ENCODE peak calls at places on chromosomes 13 and 19, in five cellular contexts. T, I, O, Q and G are unnamed samples.
A peak's percentile ranks its signal among the peaks of the same experiment; 100 is the strongest.

GRCh38 chr13:20125783-20126165 is 35.1 kb downstream of the GJA3 start:
- DNase-seq in Q (no peak), T (no peak), I (no peak), O (no peak), G (no peak)

GRCh38 chr19:40245506-40246128 is 19.1 kb upstream of the CCNP start:
- DNase-seq in Q (no peak), T (no peak), I (no peak), O (no peak), G (no peak)

GRCh38 chr13:37138169-37138568 is 32.7 kb upstream of the CSNK1A1L start:
- DNase-seq in T (no peak), Q (no peak), O (no peak), I (no peak), G (no peak)

GRCh38 chr13:24033527-24034302 is 126.8 kb upstream of the SPATA13 start:
- DNase-seq in O (no peak), Q (no peak), T (no peak), I (no peak), G (no peak)

GRCh38 chr13:113628291-113629270 is 29.4 kb downstream of the ATP4B start:
- DNase-seq in T (no peak), O (no peak), I (no peak), Q (no peak), G (no peak)

GRCh38 chr19:51135004-51135403 is 7.1 kb upstream of the SIGLEC7 start:
- DNase-seq in Q (no peak), I (no peak), T (no peak), O (no peak), G (no peak)

GRCh38 chr19:33718668-33719259 is 77.9 kb upstream of the KCTD15 start:
- DNase-seq in Q (no peak), O (no peak), I (no peak), T (no peak), G (no peak)

GRCh38 chr13:111503905-111504695 is 183.7 kb downstream of the TEX29 start:
- DNase-seq in T (no peak), Q (no peak), I (no peak), O (no peak), G (no peak)

GRCh38 chr19:1162404-1163282 is 11.4 kb downstream of the SBNO2 start:
- DNase-seq in Q (no peak), I (no peak), O (no peak), T (no peak), G (peak; percentile 40)

GRCh38 chr19:35205733-35206323 is 22.7 kb downstream of the FAM187B start:
- DNase-seq in Q (no peak), I (no peak), O (no peak), T (no peak), G (no peak)

GRCh38 chr13:99356216-99357089 is 49.3 kb upstream of the GPR183 start:
- DNase-seq in O (no peak), T (no peak), I (peak; percentile 68), Q (no peak), G (no peak)

GRCh38 chr19:49978324-49978723 is 17.4 kb upstream of the SIGLEC11 start:
- DNase-seq in I (no peak), O (no peak), T (no peak), Q (no peak), G (no peak)

GRCh38 chr13:84088996-84089395 is 206.7 kb upstream of the SLITRK1 start:
- DNase-seq in Q (no peak), O (no peak), I (no peak), T (no peak), G (no peak)

GRCh38 chr19:43672061-43672679 is 2.2 kb upstream of the PLAUR start:
- DNase-seq in O (no peak), Q (no peak), I (no peak), T (no peak), G (no peak)

GRCh38 chr13:38346764-38347163 is 2.9 kb upstream of the UFM1 start:
- DNase-seq in Q (no peak), O (no peak), T (no peak), I (no peak), G (no peak)

GRCh38 chr19:45191324-45191845 is 12.8 kb downstream of the BLOC1S3 start:
- DNase-seq in Q (no peak), O (no peak), I (no peak), T (no peak), G (no peak)

GRCh38 chr13:36001561-36001960 is 129.6 kb downstream of the DCLK1 start:
- DNase-seq in T (no peak), Q (no peak), O (no peak), I (no peak), G (no peak)

GRCh38 chr13:34867590-34867989 is 74.5 kb upstream of the NBEA start:
- DNase-seq in Q (no peak), O (no peak), I (no peak), T (no peak), G (no peak)

GRCh38 chr13:63299995-63300394 is 1884.3 kb upstream of the PCDH20 start:
- DNase-seq in Q (no peak), O (no peak), T (no peak), I (no peak), G (no peak)

GRCh38 chr19:1453525-1454371 is 3.8 kb downstream of the APC2 start:
- DNase-seq in O (no peak), T (peak; percentile 16), Q (peak; percentile 36), I (no peak), G (no peak)

GRCh38 chr19:34253711-34254551 is 423 bp upstream of the GARRE1 start:
- DNase-seq in I (peak; percentile 85), T (peak; percentile 82), Q (no peak), O (peak; percentile 90), G (peak; percentile 72)

GRCh38 chr13:103188688-103189326 is 122.6 kb upstream of the SLC10A2 start:
- DNase-seq in T (no peak), O (no peak), Q (no peak), I (no peak), G (peak; percentile 35)

GRCh38 chr13:112124100-112124499 is 57.2 kb downstream of the SOX1 start:
- DNase-seq in Q (no peak), O (no peak), T (no peak), I (no peak), G (no peak)

GRCh38 chr19:13894552-13894951 is 11.4 kb downstream of the BRME1 start:
- DNase-seq in Q (no peak), O (no peak), T (no peak), I (no peak), G (no peak)

GRCh38 chr13:32267836-32268439 is 47.2 kb downstream of the ZAR1L start:
- DNase-seq in O (no peak), I (no peak), Q (no peak), T (no peak), G (no peak)

GRCh38 chr19:15280915-15281683 is 48.9 kb upstream of the EPHX3 start:
- DNase-seq in O (peak; percentile 83), T (peak; percentile 74), Q (peak; percentile 71), I (peak; percentile 85), G (no peak)

GRCh38 chr19:15282311-15282705 is 50.0 kb downstream of the BRD4 start:
- DNase-seq in O (no peak), T (no peak), Q (no peak), I (no peak), G (no peak)

GRCh38 chr19:15276620-15277019 is 44.4 kb upstream of the EPHX3 start:
- DNase-seq in I (no peak), Q (no peak), O (no peak), T (no peak), G (no peak)

GRCh38 chr19:15280048-15280725 is 47.9 kb upstream of the EPHX3 start:
- DNase-seq in O (no peak), T (no peak), Q (no peak), I (no peak), G (no peak)

GRCh38 chr19:15279326-15279904 is 47.2 kb upstream of the EPHX3 start:
- DNase-seq in O (no peak), I (no peak), Q (no peak), T (no peak), G (no peak)
- TF ChIP-seq POLR2A in O (no peak), I (no peak), Q (no peak), T (no peak), G (no peak)

DNA sequence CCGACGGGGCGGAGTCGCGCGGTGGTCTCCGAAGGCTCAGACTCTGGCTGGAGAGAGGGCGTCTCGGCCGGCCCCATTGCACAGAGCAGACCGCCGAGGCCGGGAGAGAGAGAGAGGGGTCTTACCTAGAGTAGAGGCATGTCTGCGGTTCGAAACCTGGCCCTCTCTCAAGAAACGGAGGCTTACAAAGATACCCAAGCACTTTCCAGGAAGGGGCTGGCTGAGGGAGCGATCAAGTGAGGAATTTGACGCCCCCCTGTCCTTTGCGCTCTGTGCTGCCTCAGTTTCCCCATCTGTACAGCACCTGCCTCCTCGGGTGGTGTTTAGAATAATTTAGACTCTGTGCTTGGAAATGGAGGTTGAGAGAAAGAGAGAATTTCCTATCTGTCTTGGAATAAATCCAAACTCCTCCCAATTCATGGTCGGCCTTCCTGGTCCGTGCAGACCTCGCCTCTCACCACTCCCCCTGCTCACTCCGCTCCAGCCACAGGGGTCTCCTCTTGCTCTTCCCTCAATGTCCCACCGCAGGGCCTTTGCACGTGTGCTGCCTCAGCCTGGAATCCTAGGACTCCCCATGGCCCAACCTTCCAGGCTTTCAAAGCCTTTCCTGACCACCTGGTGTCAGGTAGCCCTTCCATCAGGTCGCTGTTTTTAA is 659 bp upstream of the ISOC2 start:
- DNase-seq in T (no peak), O (no peak), Q (no peak), I (no peak), G (no peak)
- TF ChIP-seq POLR2A in T (no peak), O (no peak), Q (no peak), I (no peak), G (no peak)

GRCh38 chr19:53432088-53432661 is 391 bp downstream of the ZNF761 start:
- DNase-seq in I (peak; percentile 40), Q (no peak), O (peak; percentile 21), T (no peak), G (peak; percentile 35)

DNA sequence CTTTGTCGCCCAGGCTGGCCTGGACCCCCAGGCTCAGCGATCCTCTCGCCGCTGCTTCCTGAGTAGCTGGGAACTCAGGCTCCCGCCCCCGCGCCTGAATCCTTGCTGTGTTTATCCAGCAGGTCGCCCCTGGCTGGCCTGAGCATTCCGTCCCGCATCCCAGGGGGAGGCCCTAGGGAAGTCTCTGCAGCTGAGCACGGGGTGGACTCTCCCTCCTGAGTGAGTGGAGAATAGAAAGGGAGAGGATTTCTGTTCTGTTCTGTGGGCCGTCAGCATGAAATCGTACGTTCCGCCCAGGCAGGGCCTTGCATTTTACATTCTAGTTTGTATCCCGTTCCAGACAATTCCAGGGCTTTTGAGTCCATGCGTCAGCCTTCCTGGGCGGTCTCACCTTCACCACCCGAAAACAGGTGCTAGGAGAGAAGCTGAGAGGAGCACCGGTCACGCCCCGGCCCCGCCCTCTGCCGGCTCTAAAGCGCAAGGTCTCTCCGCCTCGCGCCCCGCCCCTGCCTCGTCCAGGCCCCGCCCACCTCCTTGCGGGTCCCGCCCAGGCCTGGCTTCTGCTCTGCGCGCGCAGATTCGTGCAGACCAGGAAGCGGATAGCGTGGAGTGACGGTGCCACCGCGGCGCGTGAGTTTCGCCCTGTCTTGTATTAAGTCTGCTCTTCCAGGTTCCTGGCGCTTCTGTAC is at the start of gene ZNF761:
- DNase-seq in O (peak; percentile 95), T (peak; percentile 93), I (peak; percentile 97), Q (peak; percentile 89), G (peak; percentile 91)
- TF ChIP-seq POLR2A in O (no peak), T (peak; percentile 64), I (peak; percentile 75), Q (peak; percentile 78), G (peak; percentile 89)

GRCh38 chr19:38616265-38616664 is 1.5 kb downstream of the MAP4K1 start:
- DNase-seq in Q (no peak), T (no peak), I (no peak), O (no peak), G (no peak)

GRCh38 chr19:38619361-38620174 is 580 bp downstream of the EIF3K start:
- DNase-seq in Q (no peak), I (no peak), O (no peak), T (no peak), G (no peak)

GRCh38 chr19:38618590-38619360 is at the start of gene EIF3K:
- DNase-seq in Q (peak; percentile 98), I (peak; percentile 99), O (peak; percentile 98), T (peak; percentile 98), G (peak; percentile 95)

GRCh38 chr19:38617283-38617763 is 430 bp downstream of the MAP4K1 start:
- DNase-seq in Q (no peak), O (no peak), I (no peak), T (no peak), G (peak; percentile 39)

GRCh38 chr19:38617764-38618589 is at the start of gene MAP4K1:
- DNase-seq in I (peak; percentile 37), O (peak; percentile 57), T (no peak), Q (no peak), G (peak; percentile 92)
- TF ChIP-seq POLR2A in I (no peak), O (no peak), T (no peak), Q (no peak), G (no peak)